ENCODE peak calls at places on chromosomes 7 and 10, in eight cellular contexts. One of them, this sample, is unnamed. For H3K36me3, the result is how much of the 10 kb centered on the place peaks cover.

GRCh38 chr7:140923358-140924006 is 1.2 kb downstream of the BRAF start:
- DNase-seq in IMR-90: no peak
- DNase-seq in spleen: no peak
- DNase-seq in psoas muscle: no peak
- DNase-seq in CD8-positive, alpha-beta memory T cell: no peak
- DNase-seq in SJSA1: no peak
- DNase-seq in GM23248: peak
- DNase-seq in heart right ventricle: no peak
- DNase-seq in this sample: peak

GRCh38 chr7:80127412-80128150 is 7.0 kb upstream of the GNAI1 start:
- DNase-seq in spleen: no peak
- DNase-seq in SJSA1: no peak
- DNase-seq in GM23248: no peak
- DNase-seq in psoas muscle: no peak
- DNase-seq in heart right ventricle: no peak
- DNase-seq in IMR-90: no peak
- DNase-seq in CD8-positive, alpha-beta memory T cell: no peak
- DNase-seq in this sample: no peak

GRCh38 chr7:51146816-51147586 is 169.6 kb downstream of the COBL start:
- DNase-seq in SJSA1: no peak
- DNase-seq in spleen: no peak
- DNase-seq in GM23248: no peak
- DNase-seq in heart right ventricle: no peak
- DNase-seq in IMR-90: no peak
- DNase-seq in psoas muscle: no peak
- DNase-seq in CD8-positive, alpha-beta memory T cell: no peak
- DNase-seq in this sample: no peak

GRCh38 chr10:17209931-17210330 is 8.5 kb upstream of the TRDMT1 start:
- DNase-seq in heart right ventricle: no peak
- DNase-seq in psoas muscle: no peak
- DNase-seq in spleen: no peak
- DNase-seq in IMR-90: peak
- DNase-seq in CD8-positive, alpha-beta memory T cell: no peak
- DNase-seq in GM23248: peak
- DNase-seq in SJSA1: no peak
- DNase-seq in this sample: no peak

GRCh38 chr7:155796381-155797261 is 15.6 kb downstream of the SHH start:
- DNase-seq in psoas muscle: peak
- DNase-seq in heart right ventricle: peak
- DNase-seq in spleen: peak
- DNase-seq in IMR-90: no peak
- DNase-seq in SJSA1: no peak
- DNase-seq in GM23248: peak
- DNase-seq in CD8-positive, alpha-beta memory T cell: peak
- DNase-seq in this sample: peak

GRCh38 chr7:134293029-134293740 is 23.5 kb downstream of the SLC35B4 start:
- DNase-seq in spleen: peak
- DNase-seq in SJSA1: no peak
- DNase-seq in psoas muscle: no peak
- DNase-seq in CD8-positive, alpha-beta memory T cell: no peak
- DNase-seq in IMR-90: no peak
- DNase-seq in heart right ventricle: no peak
- DNase-seq in GM23248: no peak
- DNase-seq in this sample: no peak

GRCh38 chr7:102992820-102993531 is 80.2 kb downstream of the LRRC17 start:
- DNase-seq in spleen: no peak
- DNase-seq in GM23248: peak
- DNase-seq in SJSA1: no peak
- DNase-seq in IMR-90: peak
- DNase-seq in psoas muscle: no peak
- DNase-seq in heart right ventricle: no peak
- DNase-seq in CD8-positive, alpha-beta memory T cell: no peak
- DNase-seq in this sample: peak

GRCh38 chr10:44761076-44761475 is 150.1 kb upstream of the TMEM72 start:
- DNase-seq in SJSA1: no peak
- DNase-seq in GM23248: no peak
- DNase-seq in spleen: no peak
- DNase-seq in psoas muscle: no peak
- DNase-seq in heart right ventricle: no peak
- DNase-seq in CD8-positive, alpha-beta memory T cell: no peak
- DNase-seq in IMR-90: no peak
- DNase-seq in this sample: no peak

GRCh38 chr10:99235469-99235871 is at the start of gene HPSE2:
- DNase-seq in IMR-90: no peak
- DNase-seq in psoas muscle: no peak
- DNase-seq in spleen: no peak
- DNase-seq in heart right ventricle: no peak
- DNase-seq in CD8-positive, alpha-beta memory T cell: no peak
- DNase-seq in GM23248: no peak
- DNase-seq in SJSA1: no peak
- DNase-seq in this sample: no peak

GRCh38 chr10:99234739-99235468 is 748 bp downstream of the HPSE2 start:
- DNase-seq in SJSA1: no peak
- DNase-seq in heart right ventricle: no peak
- DNase-seq in spleen: no peak
- DNase-seq in psoas muscle: no peak
- DNase-seq in CD8-positive, alpha-beta memory T cell: no peak
- DNase-seq in GM23248: peak
- DNase-seq in IMR-90: peak
- DNase-seq in this sample: no peak

GRCh38 chr10:99234067-99234738 is 1.4 kb downstream of the HPSE2 start:
- DNase-seq in spleen: peak
- DNase-seq in psoas muscle: peak
- DNase-seq in CD8-positive, alpha-beta memory T cell: no peak
- DNase-seq in SJSA1: no peak
- DNase-seq in IMR-90: peak
- DNase-seq in heart right ventricle: peak
- DNase-seq in GM23248: peak
- DNase-seq in this sample: peak

GRCh38 chr10:99235872-99236626 is 397 bp upstream of the HPSE2 start:
- DNase-seq in SJSA1: no peak
- DNase-seq in GM23248: peak
- DNase-seq in psoas muscle: no peak
- DNase-seq in heart right ventricle: no peak
- DNase-seq in IMR-90: no peak
- DNase-seq in spleen: no peak
- DNase-seq in CD8-positive, alpha-beta memory T cell: no peak
- DNase-seq in this sample: no peak

DNA sequence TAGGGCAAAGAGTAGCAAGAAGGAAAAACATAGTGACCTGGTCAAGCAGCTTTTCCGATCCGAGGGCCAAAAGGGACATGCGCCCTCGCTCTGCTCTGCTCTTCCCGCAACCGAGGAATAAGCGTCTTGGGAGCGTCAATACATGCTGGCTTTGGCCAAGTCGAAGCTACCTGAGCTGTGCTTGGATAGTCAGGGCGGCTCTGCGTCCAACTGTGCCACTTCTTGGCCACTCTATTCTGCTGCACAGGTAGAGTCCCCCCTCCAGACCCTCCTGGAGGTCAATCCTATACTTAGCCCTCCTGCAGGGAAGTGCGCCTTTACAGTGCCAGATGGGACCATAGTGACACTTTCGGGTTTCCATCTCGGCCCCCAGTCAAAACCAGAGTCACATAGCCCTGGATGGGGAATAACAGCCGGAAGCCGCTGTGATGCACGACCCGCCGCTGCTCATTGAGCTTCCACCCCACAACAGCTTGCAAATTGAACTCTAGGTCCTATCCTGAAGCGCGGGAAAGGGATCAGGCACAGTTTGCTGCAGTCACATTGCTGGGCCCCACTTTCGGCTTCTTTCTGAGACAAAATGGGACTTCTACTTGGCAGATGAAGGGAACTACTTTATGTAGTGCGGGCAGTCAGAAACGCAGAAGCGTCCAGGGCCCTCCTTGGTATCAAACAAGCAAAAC is 1.1 kb upstream of the HPSE2 start:
- DNase-seq in CD8-positive, alpha-beta memory T cell: no peak
- DNase-seq in heart right ventricle: no peak
- DNase-seq in spleen: no peak
- DNase-seq in IMR-90: no peak
- DNase-seq in GM23248: no peak
- DNase-seq in SJSA1: no peak
- DNase-seq in psoas muscle: no peak
- DNase-seq in this sample: no peak
- H3K36me3 ChIP-seq in CD8-positive, alpha-beta memory T cell: under half
- H3K36me3 ChIP-seq in heart right ventricle: under half
- H3K36me3 ChIP-seq in spleen: under half
- H3K36me3 ChIP-seq in IMR-90: under half
- H3K36me3 ChIP-seq in GM23248: under half
- H3K36me3 ChIP-seq in SJSA1: under half
- H3K36me3 ChIP-seq in psoas muscle: under half
- H3K36me3 ChIP-seq in this sample: under half

DNA sequence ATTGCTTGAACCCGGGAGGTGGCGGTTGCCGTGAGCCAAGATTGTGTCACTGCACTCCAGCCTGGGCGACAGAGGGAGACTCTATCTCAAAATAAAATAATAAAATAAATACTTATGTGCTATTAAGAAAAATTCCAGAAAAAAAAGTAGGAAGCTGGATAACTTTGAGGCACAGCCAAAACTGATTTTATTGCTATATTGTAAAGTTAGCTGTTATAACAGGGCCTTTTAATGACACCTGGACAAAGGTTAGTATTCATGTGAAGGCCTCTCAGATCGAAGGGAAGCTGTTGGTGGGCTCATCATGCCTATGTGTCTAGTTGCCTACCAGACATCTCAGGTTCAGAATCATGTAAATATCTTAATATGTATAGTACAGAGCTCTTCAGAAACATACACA is 143.0 kb downstream of the LCOR start:
- DNase-seq in GM23248: no peak
- DNase-seq in IMR-90: no peak
- DNase-seq in SJSA1: no peak
- DNase-seq in heart right ventricle: no peak
- DNase-seq in psoas muscle: no peak
- DNase-seq in CD8-positive, alpha-beta memory T cell: no peak
- DNase-seq in spleen: no peak
- DNase-seq in this sample: no peak
- H3K27ac ChIP-seq in GM23248: no peak
- H3K27ac ChIP-seq in IMR-90: no peak
- H3K27ac ChIP-seq in SJSA1: no peak
- H3K27ac ChIP-seq in heart right ventricle: no peak
- H3K27ac ChIP-seq in psoas muscle: no peak
- H3K27ac ChIP-seq in CD8-positive, alpha-beta memory T cell: no peak
- H3K27ac ChIP-seq in spleen: peak
- H3K27ac ChIP-seq in this sample: no peak

GRCh38 chr7:157384301-157384700 is 47.5 kb downstream of the DNAJB6 start:
- DNase-seq in spleen: no peak
- DNase-seq in SJSA1: peak
- DNase-seq in psoas muscle: no peak
- DNase-seq in heart right ventricle: no peak
- DNase-seq in IMR-90: peak
- DNase-seq in GM23248: no peak
- DNase-seq in CD8-positive, alpha-beta memory T cell: no peak
- DNase-seq in this sample: peak

GRCh38 chr7:157380416-157380815 is 43.6 kb downstream of the DNAJB6 start:
- DNase-seq in spleen: no peak
- DNase-seq in CD8-positive, alpha-beta memory T cell: no peak
- DNase-seq in psoas muscle: no peak
- DNase-seq in GM23248: no peak
- DNase-seq in IMR-90: no peak
- DNase-seq in heart right ventricle: no peak
- DNase-seq in SJSA1: no peak
- DNase-seq in this sample: no peak

GRCh38 chr7:157386979-157387800 is 50.4 kb downstream of the DNAJB6 start:
- DNase-seq in spleen: peak
- DNase-seq in CD8-positive, alpha-beta memory T cell: peak
- DNase-seq in SJSA1: peak
- DNase-seq in heart right ventricle: peak
- DNase-seq in psoas muscle: peak
- DNase-seq in IMR-90: peak
- DNase-seq in GM23248: peak
- DNase-seq in this sample: peak

GRCh38 chr7:157379493-157379892 is 42.7 kb downstream of the DNAJB6 start:
- DNase-seq in SJSA1: no peak
- DNase-seq in IMR-90: no peak
- DNase-seq in spleen: no peak
- DNase-seq in CD8-positive, alpha-beta memory T cell: no peak
- DNase-seq in GM23248: no peak
- DNase-seq in heart right ventricle: no peak
- DNase-seq in psoas muscle: no peak
- DNase-seq in this sample: no peak

DNA sequence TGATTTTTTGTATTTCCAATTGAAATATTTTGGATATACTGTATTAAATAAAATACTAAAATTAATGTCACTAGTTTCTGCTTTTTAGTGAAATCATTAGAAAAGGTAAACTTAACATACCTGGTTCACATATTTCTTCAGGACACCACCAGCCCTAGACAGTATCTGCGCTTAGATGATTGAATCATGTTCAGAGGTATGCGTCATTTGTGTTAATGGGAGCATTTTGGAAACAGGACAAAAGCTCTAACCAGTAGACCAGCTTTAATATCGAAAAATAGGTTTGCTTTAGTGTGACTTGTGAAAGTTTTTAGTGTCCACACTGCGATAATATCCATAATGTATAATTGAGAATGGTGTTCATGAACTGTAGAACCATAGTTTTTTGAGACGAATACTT is 47.1 kb downstream of the DNAJB6 start:
- DNase-seq in spleen: no peak
- DNase-seq in GM23248: no peak
- DNase-seq in psoas muscle: no peak
- DNase-seq in CD8-positive, alpha-beta memory T cell: no peak
- DNase-seq in IMR-90: no peak
- DNase-seq in heart right ventricle: no peak
- DNase-seq in SJSA1: no peak
- DNase-seq in this sample: no peak
- H3K36me3 ChIP-seq in spleen: under half
- H3K36me3 ChIP-seq in GM23248: half or more
- H3K36me3 ChIP-seq in psoas muscle: under half
- H3K36me3 ChIP-seq in CD8-positive, alpha-beta memory T cell: under half
- H3K36me3 ChIP-seq in IMR-90: under half
- H3K36me3 ChIP-seq in heart right ventricle: half or more
- H3K36me3 ChIP-seq in SJSA1: half or more
- H3K36me3 ChIP-seq in this sample: half or more

DNA sequence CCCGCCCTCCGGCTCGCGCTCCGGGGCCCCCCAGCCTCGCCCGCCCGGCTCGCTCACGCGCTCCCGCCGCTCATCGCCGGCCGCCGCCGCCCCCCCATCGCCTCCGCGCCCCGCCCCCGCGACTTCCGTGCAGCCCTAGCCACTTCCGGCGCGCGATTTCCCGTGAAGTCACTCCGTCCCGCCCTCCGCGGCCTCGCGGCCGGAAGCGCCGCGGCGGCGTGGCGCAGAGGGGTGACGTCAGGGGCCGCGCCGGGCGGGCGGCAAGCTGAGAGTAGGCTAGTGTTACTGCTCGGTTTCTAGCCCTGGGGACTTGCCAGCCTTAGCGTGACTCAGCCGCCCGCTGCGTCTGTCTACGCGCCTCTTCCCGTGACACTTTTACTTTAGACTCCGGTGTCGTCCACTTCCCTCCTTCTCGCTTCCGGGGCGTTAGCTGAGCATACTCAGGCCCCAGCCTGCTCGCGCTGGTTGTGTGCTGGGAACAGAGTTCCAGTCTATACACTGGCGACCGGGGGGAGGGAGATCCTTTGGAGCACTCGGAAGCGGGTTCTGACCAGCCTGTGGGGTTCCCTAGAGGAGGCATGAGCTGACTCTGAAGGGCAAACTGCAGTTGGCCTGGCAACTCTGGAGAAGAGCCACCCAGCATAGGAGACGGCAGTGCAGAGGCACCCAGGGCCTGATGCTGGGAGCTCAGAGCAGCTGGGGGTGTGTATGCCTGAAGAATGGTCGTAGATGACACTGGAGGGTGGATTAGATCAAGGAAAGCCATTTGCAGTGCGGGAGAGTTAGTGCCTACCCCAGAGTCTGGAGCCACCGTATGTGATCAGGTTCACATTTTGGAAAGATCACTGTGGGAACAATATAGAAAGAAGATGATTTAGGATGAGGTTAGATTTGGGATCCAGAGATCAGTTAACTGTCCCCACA is at the start of gene PURB:
- DNase-seq in psoas muscle: peak
- DNase-seq in SJSA1: peak
- DNase-seq in IMR-90: peak
- DNase-seq in heart right ventricle: peak
- DNase-seq in GM23248: peak
- DNase-seq in spleen: peak
- DNase-seq in CD8-positive, alpha-beta memory T cell: peak
- DNase-seq in this sample: peak
- H3K27ac ChIP-seq in psoas muscle: peak
- H3K27ac ChIP-seq in SJSA1: peak
- H3K27ac ChIP-seq in IMR-90: peak
- H3K27ac ChIP-seq in heart right ventricle: peak
- H3K27ac ChIP-seq in GM23248: peak
- H3K27ac ChIP-seq in spleen: peak
- H3K27ac ChIP-seq in CD8-positive, alpha-beta memory T cell: peak
- H3K27ac ChIP-seq in this sample: peak

This sample was measured in brain microvascular endothelial cell.